ENCODE peak calls at places on chromosomes 11 and 22, in six cellular contexts. W is SK-N-SH, L is K562, H is GM12892, F is H1, M is HepG2. Y is an unnamed sample.

GRCh38 chr11:331332-332060 is 10.8 kb upstream of the IFITM3 start:
- DNase-seq in W (no peak), L (no peak), H (no peak), F (no peak), M (no peak), Y (no peak)

GRCh38 chr22:47547881-47548630 is 785.6 kb downstream of the TBC1D22A start:
- DNase-seq in W (no peak), L (no peak), H (no peak), F (no peak), M (no peak), Y (no peak)

GRCh38 chr11:96978751-96979150 is 588.9 kb downstream of the JRKL start:
- DNase-seq in W (no peak), L (no peak), H (no peak), F (no peak), M (no peak), Y (no peak)

GRCh38 chr11:128198206-128198605 is 389.2 kb downstream of the ETS1 start:
- DNase-seq in W (no peak), L (no peak), H (no peak), F (no peak), M (no peak), Y (no peak)

GRCh38 chr11:20026629-20027545 is 133.4 kb downstream of the DBX1 start:
- DNase-seq in W (no peak), L (no peak), H (no peak), F (peak; percentile 85), M (no peak), Y (no peak)

GRCh38 chr22:37132773-37133172 is 16.9 kb downstream of the IL2RB start:
- DNase-seq in W (no peak), L (no peak), H (no peak), F (no peak), M (no peak), Y (no peak)

GRCh38 chr11:2775083-2775625 is 75.4 kb upstream of the KCNQ1OT1 start:
- DNase-seq in W (no peak), L (no peak), H (no peak), F (no peak), M (no peak), Y (no peak)

GRCh38 chr11:48024635-48025071 is 44.3 kb downstream of the PTPRJ start:
- DNase-seq in W (no peak), L (no peak), H (no peak), F (no peak), M (no peak), Y (no peak)

GRCh38 chr22:24989541-24989951 is 37.0 kb downstream of the KIAA1671 start:
- DNase-seq in W (no peak), L (no peak), H (no peak), F (no peak), M (no peak), Y (no peak)

GRCh38 chr11:102312656-102313055 is 4.6 kb upstream of the BIRC3 start:
- DNase-seq in W (no peak), L (no peak), H (no peak), F (no peak), M (no peak), Y (no peak)

GRCh38 chr11:26841818-26842457 is 120.1 kb upstream of the SLC5A12 start:
- DNase-seq in W (no peak), L (no peak), H (no peak), F (no peak), M (no peak), Y (no peak)

GRCh38 chr11:124676386-124676785 is 2.7 kb downstream of the SPA17 start:
- DNase-seq in W (no peak), L (no peak), H (no peak), F (no peak), M (no peak), Y (no peak)

GRCh38 chr11:94450061-94450460 is 43.6 kb downstream of the MRE11 start:
- DNase-seq in W (no peak), L (no peak), H (no peak), F (no peak), M (no peak), Y (no peak)

GRCh38 chr11:119081682-119082081 is 3.0 kb upstream of the HMBS start:
- DNase-seq in W (no peak), L (no peak), H (no peak), F (no peak), M (no peak), Y (no peak)

GRCh38 chr11:111021131-111021530 is 224.4 kb upstream of the POU2AF2 start:
- DNase-seq in W (no peak), L (no peak), H (no peak), F (no peak), M (no peak), Y (no peak)

GRCh38 chr11:119356349-119357031 is 10.0 kb upstream of the MFRP start:
- DNase-seq in W (peak; percentile 95), L (peak; percentile 89), H (peak; percentile 89), F (peak; percentile 93), M (no peak), Y (peak; percentile 86)

GRCh38 chr22:44585559-44586121 is 87.6 kb upstream of the RTL6 start:
- DNase-seq in W (no peak), L (no peak), H (no peak), F (no peak), M (no peak), Y (no peak)

GRCh38 chr11:764322-765024 is 12.8 kb downstream of the GATD1 start:
- DNase-seq in W (peak; percentile 24), L (no peak), H (no peak), F (no peak), M (no peak), Y (no peak)

GRCh38 chr22:43315687-43316217 is 27.4 kb downstream of the SCUBE1 start:
- DNase-seq in W (no peak), L (no peak), H (no peak), F (no peak), M (no peak), Y (no peak)

GRCh38 chr11:95521862-95522261 is 267.7 kb downstream of the FAM76B start:
- DNase-seq in W (no peak), L (no peak), H (no peak), F (no peak), M (no peak), Y (no peak)

GRCh38 chr11:85813721-85814120 is 2.8 kb upstream of the SYTL2 start:
- DNase-seq in W (no peak), L (no peak), H (no peak), F (no peak), M (peak; percentile 9), Y (no peak)

GRCh38 chr11:112881461-112881860 is 79.8 kb upstream of the NCAM1 start:
- DNase-seq in W (peak; percentile 95), L (peak; percentile 20), H (no peak), F (peak; percentile 83), M (no peak), Y (no peak)

GRCh38 chr22:39994566-39995345 is at the start of gene FAM83F:
- DNase-seq in W (no peak), L (no peak), H (no peak), F (peak; percentile 79), M (no peak), Y (peak; percentile 69)

GRCh38 chr11:96464695-96465307 is 75.0 kb downstream of the JRKL start:
- DNase-seq in W (peak; percentile 61), L (peak; percentile 78), H (peak; percentile 8), F (no peak), M (peak; percentile 68), Y (peak; percentile 38)

GRCh38 chr11:2724653-2725366 is 25.0 kb upstream of the KCNQ1OT1 start:
- DNase-seq in W (no peak), L (no peak), H (no peak), F (no peak), M (no peak), Y (no peak)

GRCh38 chr22:22578702-22579424 is 19.8 kb upstream of the PRAME start:
- DNase-seq in W (no peak), L (peak; percentile 85), H (no peak), F (no peak), M (no peak), Y (no peak)

GRCh38 chr11:94028436-94028835 is 7.3 kb downstream of the HEPHL1 start:
- DNase-seq in W (no peak), L (no peak), H (no peak), F (no peak), M (no peak), Y (no peak)

DNA sequence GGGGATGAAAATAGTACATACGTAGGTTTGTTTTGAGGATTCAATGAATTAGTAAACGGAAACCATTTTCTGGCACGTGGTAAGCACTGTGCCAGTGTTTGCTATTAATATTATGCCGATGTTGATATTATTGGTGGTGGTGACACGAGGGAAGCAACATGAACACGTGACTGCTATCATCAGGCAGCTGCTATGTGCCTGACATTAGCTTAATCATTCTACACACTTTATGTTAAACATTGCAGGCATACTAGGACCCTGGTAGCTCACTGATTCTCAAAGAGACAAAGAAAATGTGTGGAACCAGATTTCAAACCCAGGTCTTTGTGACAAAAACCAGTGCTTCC is 656 bp downstream of the SRRD start:
- DNase-seq in W (no peak), L (peak; percentile 32), H (no peak), F (no peak), M (no peak), Y (no peak)
- TF ChIP-seq TAF1 in W (no peak), L (no peak), H (no peak), F (no peak), M (no peak), Y (no peak)

GRCh38 chr11:121889168-121889567 is 226.8 kb downstream of the BLID start:
- DNase-seq in W (no peak), L (no peak), H (no peak), F (no peak), M (no peak), Y (no peak)
- TF ChIP-seq TAF1 in W (no peak), L (no peak), H (no peak), F (no peak), M (no peak), Y (no peak)

GRCh38 chr11:59614277-59615131 is 1.1 kb downstream of the OSBP start:
- DNase-seq in W (no peak), L (peak; percentile 54), H (no peak), F (no peak), M (no peak), Y (no peak)
- TF ChIP-seq TAF1 in W (no peak), L (no peak), H (no peak), F (no peak), M (peak; percentile 1), Y (no peak)

GRCh38 chr22:45684169-45684568 is 12.5 kb downstream of the ATXN10 start:
- DNase-seq in W (no peak), L (no peak), H (no peak), F (no peak), M (no peak), Y (no peak)
- TF ChIP-seq TAF1 in W (no peak), L (no peak), H (no peak), F (no peak), M (no peak), Y (no peak)

Y was measured in GM12891.